ENCODE peak calls at places on chromosomes 12 and 14, in four cellular contexts. T is HepG2, M is K562, Y is GM12878. N is an unnamed sample.

GRCh38 chr12:101209319-101210302 is at the start of gene SLC5A8:
- DNase-seq in T (no peak), Y (no peak), M (no peak), N (no peak)

GRCh38 chr14:68781161-68782021 is 11.5 kb downstream of the ZFP36L1 start:
- DNase-seq in M (peak), T (no peak), Y (no peak), N (no peak)

GRCh38 chr12:50986961-50987737 is 34.8 kb downstream of the HIGD1C start:
- DNase-seq in Y (no peak), M (peak), T (peak), N (peak)

GRCh38 chr12:19288161-19288560 is 151.1 kb upstream of the AEBP2 start:
- DNase-seq in T (no peak), Y (no peak), M (no peak), N (no peak)

GRCh38 chr14:28966416-28967233 is 200.0 kb downstream of the FOXG1 start:
- DNase-seq in T (no peak), Y (no peak), M (no peak), N (no peak)

GRCh38 chr12:55698241-55698955 is 9.3 kb downstream of the ITGA7 start:
- DNase-seq in M (no peak), T (no peak), Y (no peak), N (no peak)

GRCh38 chr14:81990312-81990761 is 456.7 kb upstream of the SEL1L start:
- DNase-seq in M (peak), T (peak), Y (peak), N (peak)

GRCh38 chr12:84376320-84376719 is 536.3 kb downstream of the SLC6A15 start:
- DNase-seq in Y (no peak), T (no peak), M (no peak), N (no peak)

GRCh38 chr12:76308866-76309265 is 39.3 kb downstream of the BBS10 start:
- DNase-seq in T (no peak), M (no peak), Y (no peak), N (no peak)

GRCh38 chr12:111448266-111448830 is 42.6 kb downstream of the SH2B3 start:
- DNase-seq in Y (no peak), M (no peak), T (no peak), N (no peak)

GRCh38 chr12:31897791-31898503 is 61.3 kb upstream of the RESF1 start:
- DNase-seq in M (peak), Y (no peak), T (no peak), N (peak)

GRCh38 chr12:46300906-46301305 is 32.1 kb upstream of the SLC38A1 start:
- DNase-seq in Y (no peak), M (no peak), T (no peak), N (no peak)

GRCh38 chr14:85702191-85702590 is 172.2 kb downstream of the FLRT2 start:
- DNase-seq in Y (no peak), M (no peak), T (no peak), N (no peak)

GRCh38 chr12:121005346-121005815 is 10.9 kb downstream of the C12orf43 start:
- DNase-seq in Y (no peak), T (peak), M (peak), N (peak)

GRCh38 chr12:2487278-2487677 is 307.5 kb upstream of the FKBP4 start:
- DNase-seq in T (no peak), M (no peak), Y (no peak), N (no peak)

GRCh38 chr14:103138483-103139370 is 15.5 kb downstream of the TNFAIP2 start:
- DNase-seq in M (no peak), T (no peak), Y (no peak), N (no peak)

GRCh38 chr12:113770389-113770865 is 195.7 kb downstream of the RBM19 start:
- DNase-seq in T (peak), Y (no peak), M (no peak), N (no peak)

GRCh38 chr12:72102150-72102549 is 163.5 kb downstream of the TPH2 start:
- DNase-seq in Y (no peak), T (no peak), M (no peak), N (no peak)

GRCh38 chr14:78611031-78611430 is 440.9 kb downstream of the NRXN3 start:
- DNase-seq in M (no peak), Y (no peak), T (no peak), N (no peak)

GRCh38 chr14:75572104-75572503 is 6.3 kb upstream of the FLVCR2 start:
- DNase-seq in Y (no peak), M (no peak), T (no peak), N (no peak)

DNA sequence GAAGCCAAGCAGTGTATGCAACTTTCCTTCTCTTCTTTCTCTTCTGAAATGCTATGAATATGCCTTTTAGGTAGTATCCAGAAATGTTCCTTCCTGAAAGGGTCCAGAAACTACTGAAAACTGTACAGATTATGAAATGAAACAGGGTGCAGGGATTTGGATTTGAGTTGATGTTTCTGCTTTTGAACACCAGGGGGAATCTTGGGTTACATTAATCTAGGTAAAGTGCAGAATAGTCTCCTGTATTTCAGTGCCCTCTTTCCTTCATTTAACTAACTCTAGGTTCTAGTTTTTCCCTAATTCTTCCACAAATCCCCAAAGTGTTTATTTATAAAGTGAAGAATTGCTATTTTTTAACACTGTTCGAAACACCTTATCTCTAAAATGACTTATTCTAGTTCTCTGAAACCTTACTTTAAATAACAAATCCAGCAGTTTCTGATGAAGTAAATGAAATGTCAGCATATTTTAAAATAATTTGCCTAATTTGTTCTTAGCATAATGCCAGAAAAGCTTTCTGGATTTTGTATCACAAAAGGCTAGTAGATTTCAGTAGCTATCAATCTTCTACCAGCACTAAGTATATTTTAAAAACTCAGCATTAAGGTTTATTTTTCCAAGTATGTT is 111.9 kb downstream of the LRRK2 start:
- DNase-seq in M (peak), Y (no peak), T (peak), N (peak)
- TF ChIP-seq FOXK2 in M (no peak), Y (no peak), T (no peak), N (no peak)

DNA sequence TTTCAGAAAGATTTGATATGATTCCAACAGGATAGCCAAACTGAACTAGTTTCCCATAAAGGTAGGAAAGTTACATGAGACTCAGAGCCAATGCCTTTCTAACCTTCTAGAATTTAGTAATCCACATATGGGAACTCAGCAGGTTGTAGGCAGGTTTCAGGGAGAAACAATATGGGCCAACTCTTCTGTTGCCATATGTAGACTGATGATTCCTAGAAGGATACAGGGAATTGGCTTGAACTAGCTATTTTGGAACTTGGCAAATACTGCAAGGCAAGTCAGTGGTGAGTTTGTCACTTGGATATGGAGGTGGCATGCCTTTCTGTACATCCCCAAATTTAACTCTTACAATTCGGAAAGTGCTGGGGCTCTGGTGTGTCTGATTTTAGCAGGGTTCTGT is 15.5 kb downstream of the SUDS3 start:
- DNase-seq in M (no peak), Y (no peak), T (no peak), N (no peak)
- TF ChIP-seq FOXK2 in M (no peak), Y (no peak), T (no peak), N (no peak)

GRCh38 chr12:6140646-6141045 is 16.2 kb upstream of the VWF start:
- DNase-seq in T (no peak), Y (no peak), M (no peak), N (no peak)
- TF ChIP-seq FOXK2 in T (no peak), Y (no peak), M (no peak), N (no peak)

GRCh38 chr12:62434504-62435336 is 31.9 kb upstream of the MON2 start:
- DNase-seq in Y (no peak), T (no peak), M (no peak), N (no peak)

GRCh38 chr12:62436164-62436503 is 30.5 kb upstream of the MON2 start:
- DNase-seq in Y (no peak), T (no peak), M (no peak), N (no peak)

GRCh38 chr12:62435337-62436163 is 31.1 kb upstream of the MON2 start:
- DNase-seq in T (peak), M (peak), Y (no peak), N (peak)

DNA sequence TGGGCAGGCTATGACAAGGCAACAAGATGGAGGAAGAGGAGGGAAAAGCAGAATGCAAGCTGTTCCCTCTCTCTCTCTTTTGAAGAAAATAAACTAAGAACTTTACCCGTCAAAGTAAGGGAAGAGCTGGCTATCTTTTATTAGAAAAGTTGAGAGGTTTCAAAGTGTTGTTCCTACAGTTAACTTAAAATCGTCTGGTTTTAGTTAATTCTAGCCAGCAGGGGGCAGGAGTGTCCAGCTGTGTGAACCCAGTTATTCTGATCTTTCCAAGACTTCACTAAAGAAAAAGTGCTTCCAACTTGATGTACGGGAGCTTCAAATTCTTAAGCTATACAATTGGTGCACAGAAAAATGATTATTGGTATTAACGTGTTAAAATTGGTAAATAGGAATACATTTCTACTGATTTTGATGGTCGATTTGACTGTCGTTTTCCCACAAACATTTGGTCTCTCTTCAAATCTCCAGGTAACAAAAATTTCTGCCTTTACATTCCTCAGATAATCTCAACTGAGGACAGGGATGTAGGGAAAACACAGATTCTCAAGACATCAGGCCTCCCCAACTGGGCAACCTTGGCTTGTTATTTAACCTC is 28.4 kb upstream of the MON2 start:
- DNase-seq in Y (peak), T (peak), M (peak), N (peak)
- TF ChIP-seq FOXK2 in Y (no peak), T (no peak), M (no peak), N (no peak)

GRCh38 chr14:99516156-99517045 is 35.2 kb downstream of the CCNK start:
- DNase-seq in M (no peak), T (no peak), Y (no peak), N (no peak)
- TF ChIP-seq FOXK2 in M (no peak), T (no peak), Y (no peak), N (no peak)

GRCh38 chr14:99286761-99287160 is 14.8 kb upstream of the BCL11B start:
- DNase-seq in M (no peak), Y (peak), T (no peak), N (no peak)
- TF ChIP-seq FOXK2 in M (no peak), Y (no peak), T (no peak), N (no peak)

N was measured in HEK293T.